ENCODE peak calls at places on chromosomes 6 and 20, in nine cellular contexts. One of them, this sample, is unnamed.

GRCh38 chr20:48777821-48778220 is 50.0 kb downstream of the PREX1 start:
- DNase-seq in AG10803: no peak
- DNase-seq in activated B cell treated with CpG ODN at 0.5 μM for 24 hours: no peak
- DNase-seq in upper lobe of right lung: no peak
- DNase-seq in ascending aorta: no peak
- DNase-seq in fibroblast of mammary gland: no peak
- DNase-seq in A549: no peak
- DNase-seq in psoas muscle: no peak
- DNase-seq in left ventricle myocardium inferior: no peak
- DNase-seq in this sample: no peak

GRCh38 chr6:30970946-30971345 is 12.6 kb upstream of the MUC21 start:
- DNase-seq in AG10803: no peak
- DNase-seq in activated B cell treated with CpG ODN at 0.5 μM for 24 hours: no peak
- DNase-seq in upper lobe of right lung: no peak
- DNase-seq in ascending aorta: no peak
- DNase-seq in fibroblast of mammary gland: no peak
- DNase-seq in A549: no peak
- DNase-seq in psoas muscle: no peak
- DNase-seq in left ventricle myocardium inferior: no peak
- DNase-seq in this sample: no peak

GRCh38 chr6:134267917-134268361 is 50.0 kb downstream of the SGK1 start:
- DNase-seq in AG10803: no peak
- DNase-seq in activated B cell treated with CpG ODN at 0.5 μM for 24 hours: no peak
- DNase-seq in upper lobe of right lung: no peak
- DNase-seq in ascending aorta: no peak
- DNase-seq in fibroblast of mammary gland: no peak
- DNase-seq in A549: no peak
- DNase-seq in psoas muscle: no peak
- DNase-seq in left ventricle myocardium inferior: no peak
- DNase-seq in this sample: no peak

GRCh38 chr6:2958331-2958711 is 13.0 kb downstream of the SERPINB6 start:
- DNase-seq in AG10803: no peak
- DNase-seq in activated B cell treated with CpG ODN at 0.5 μM for 24 hours: no peak
- DNase-seq in upper lobe of right lung: peak; percentile 83
- DNase-seq in ascending aorta: peak; percentile 67
- DNase-seq in fibroblast of mammary gland: no peak
- DNase-seq in A549: no peak
- DNase-seq in psoas muscle: peak; percentile 70
- DNase-seq in left ventricle myocardium inferior: peak; percentile 54
- DNase-seq in this sample: no peak

GRCh38 chr6:139369568-139370046 is 4.8 kb downstream of the CITED2 start:
- DNase-seq in AG10803: peak; percentile 87
- DNase-seq in activated B cell treated with CpG ODN at 0.5 μM for 24 hours: no peak
- DNase-seq in upper lobe of right lung: no peak
- DNase-seq in ascending aorta: no peak
- DNase-seq in fibroblast of mammary gland: peak; percentile 74
- DNase-seq in A549: peak; percentile 14
- DNase-seq in psoas muscle: no peak
- DNase-seq in left ventricle myocardium inferior: no peak
- DNase-seq in this sample: no peak

GRCh38 chr6:134014588-134015137 is 37.8 kb downstream of the SLC2A12 start:
- DNase-seq in AG10803: no peak
- DNase-seq in activated B cell treated with CpG ODN at 0.5 μM for 24 hours: no peak
- DNase-seq in upper lobe of right lung: no peak
- DNase-seq in ascending aorta: no peak
- DNase-seq in fibroblast of mammary gland: no peak
- DNase-seq in A549: no peak
- DNase-seq in psoas muscle: no peak
- DNase-seq in left ventricle myocardium inferior: no peak
- DNase-seq in this sample: no peak

GRCh38 chr6:28589234-28589951 is 63.7 kb downstream of the GPX5 start:
- DNase-seq in AG10803: peak; percentile 88
- DNase-seq in activated B cell treated with CpG ODN at 0.5 μM for 24 hours: no peak
- DNase-seq in upper lobe of right lung: no peak
- DNase-seq in ascending aorta: no peak
- DNase-seq in fibroblast of mammary gland: peak; percentile 97
- DNase-seq in A549: peak; percentile 47
- DNase-seq in psoas muscle: no peak
- DNase-seq in left ventricle myocardium inferior: no peak
- DNase-seq in this sample: peak; percentile 30

GRCh38 chr20:45044601-45045000 is 56.3 kb downstream of the KCNS1 start:
- DNase-seq in AG10803: no peak
- DNase-seq in activated B cell treated with CpG ODN at 0.5 μM for 24 hours: no peak
- DNase-seq in upper lobe of right lung: no peak
- DNase-seq in ascending aorta: no peak
- DNase-seq in fibroblast of mammary gland: no peak
- DNase-seq in A549: no peak
- DNase-seq in psoas muscle: no peak
- DNase-seq in left ventricle myocardium inferior: no peak
- DNase-seq in this sample: no peak

GRCh38 chr20:22216984-22217383 is 367.4 kb downstream of the FOXA2 start:
- DNase-seq in AG10803: no peak
- DNase-seq in activated B cell treated with CpG ODN at 0.5 μM for 24 hours: no peak
- DNase-seq in upper lobe of right lung: no peak
- DNase-seq in ascending aorta: no peak
- DNase-seq in fibroblast of mammary gland: no peak
- DNase-seq in A549: no peak
- DNase-seq in psoas muscle: no peak
- DNase-seq in left ventricle myocardium inferior: no peak
- DNase-seq in this sample: no peak

GRCh38 chr6:85669735-85670194 is 27.1 kb upstream of the SYNCRIP start:
- DNase-seq in AG10803: peak; percentile 60
- DNase-seq in activated B cell treated with CpG ODN at 0.5 μM for 24 hours: no peak
- DNase-seq in upper lobe of right lung: no peak
- DNase-seq in ascending aorta: no peak
- DNase-seq in fibroblast of mammary gland: peak; percentile 63
- DNase-seq in A549: no peak
- DNase-seq in psoas muscle: no peak
- DNase-seq in left ventricle myocardium inferior: no peak
- DNase-seq in this sample: no peak

GRCh38 chr6:8195040-8195713 is 92.8 kb upstream of the EEF1E1 start:
- DNase-seq in AG10803: no peak
- DNase-seq in activated B cell treated with CpG ODN at 0.5 μM for 24 hours: no peak
- DNase-seq in upper lobe of right lung: no peak
- DNase-seq in ascending aorta: no peak
- DNase-seq in fibroblast of mammary gland: no peak
- DNase-seq in A549: no peak
- DNase-seq in psoas muscle: no peak
- DNase-seq in left ventricle myocardium inferior: no peak
- DNase-seq in this sample: no peak

GRCh38 chr6:22940571-22941290 is 371.4 kb downstream of the HDGFL1 start:
- DNase-seq in AG10803: peak; percentile 77
- DNase-seq in activated B cell treated with CpG ODN at 0.5 μM for 24 hours: no peak
- DNase-seq in upper lobe of right lung: no peak
- DNase-seq in ascending aorta: no peak
- DNase-seq in fibroblast of mammary gland: peak; percentile 51
- DNase-seq in A549: no peak
- DNase-seq in psoas muscle: no peak
- DNase-seq in left ventricle myocardium inferior: no peak
- DNase-seq in this sample: no peak

GRCh38 chr6:135577059-135577538 is 79.6 kb upstream of the AHI1 start:
- DNase-seq in AG10803: no peak
- DNase-seq in activated B cell treated with CpG ODN at 0.5 μM for 24 hours: no peak
- DNase-seq in upper lobe of right lung: no peak
- DNase-seq in ascending aorta: no peak
- DNase-seq in fibroblast of mammary gland: no peak
- DNase-seq in A549: no peak
- DNase-seq in psoas muscle: no peak
- DNase-seq in left ventricle myocardium inferior: no peak
- DNase-seq in this sample: no peak

GRCh38 chr6:127532991-127533390 is 13.9 kb upstream of the MTCL3 start:
- DNase-seq in AG10803: no peak
- DNase-seq in activated B cell treated with CpG ODN at 0.5 μM for 24 hours: no peak
- DNase-seq in upper lobe of right lung: no peak
- DNase-seq in ascending aorta: no peak
- DNase-seq in fibroblast of mammary gland: peak; percentile 40
- DNase-seq in A549: no peak
- DNase-seq in psoas muscle: no peak
- DNase-seq in left ventricle myocardium inferior: no peak
- DNase-seq in this sample: no peak

DNA sequence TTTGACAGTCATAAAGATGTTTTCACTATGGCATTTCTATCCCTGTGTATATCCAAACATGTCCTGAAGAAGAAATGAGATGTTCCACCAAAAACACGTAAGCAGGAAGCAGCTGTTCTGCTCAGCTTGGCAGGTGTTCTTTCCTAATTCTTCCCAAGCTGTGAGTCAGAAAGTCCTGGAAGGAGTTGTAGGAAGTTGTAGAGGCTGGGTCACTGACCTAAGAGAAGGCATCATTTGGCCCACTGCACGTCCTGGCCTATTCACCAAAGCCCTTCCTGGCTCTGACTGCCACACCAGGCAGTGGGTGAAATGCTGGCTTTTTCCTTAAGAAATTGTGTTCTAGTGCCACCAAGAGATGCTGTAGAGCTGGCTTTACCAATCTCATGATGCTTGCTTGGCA is 40.3 kb downstream of the STX11 start:
- DNase-seq in AG10803: peak; percentile 59
- DNase-seq in activated B cell treated with CpG ODN at 0.5 μM for 24 hours: no peak
- DNase-seq in upper lobe of right lung: no peak
- DNase-seq in ascending aorta: peak; percentile 87
- DNase-seq in fibroblast of mammary gland: peak; percentile 95
- DNase-seq in A549: no peak
- DNase-seq in psoas muscle: peak; percentile 59
- DNase-seq in left ventricle myocardium inferior: no peak
- DNase-seq in this sample: no peak
- TF ChIP-seq CTCF in AG10803: no peak
- TF ChIP-seq CTCF in activated B cell treated with CpG ODN at 0.5 μM for 24 hours: no peak
- TF ChIP-seq CTCF in upper lobe of right lung: no peak
- TF ChIP-seq CTCF in ascending aorta: no peak
- TF ChIP-seq CTCF in fibroblast of mammary gland: no peak
- TF ChIP-seq CTCF in A549: no peak
- TF ChIP-seq CTCF in psoas muscle: no peak
- TF ChIP-seq CTCF in left ventricle myocardium inferior: no peak
- TF ChIP-seq CTCF in this sample: no peak

GRCh38 chr20:35563834-35564233 is 22.0 kb downstream of the ERGIC3 start:
- DNase-seq in AG10803: no peak
- DNase-seq in activated B cell treated with CpG ODN at 0.5 μM for 24 hours: no peak
- DNase-seq in upper lobe of right lung: peak; percentile 35
- DNase-seq in ascending aorta: no peak
- DNase-seq in fibroblast of mammary gland: no peak
- DNase-seq in A549: no peak
- DNase-seq in psoas muscle: peak; percentile 4
- DNase-seq in left ventricle myocardium inferior: no peak
- DNase-seq in this sample: no peak

GRCh38 chr20:35571566-35571965 is 29.7 kb downstream of the ERGIC3 start:
- DNase-seq in AG10803: no peak
- DNase-seq in activated B cell treated with CpG ODN at 0.5 μM for 24 hours: no peak
- DNase-seq in upper lobe of right lung: no peak
- DNase-seq in ascending aorta: no peak
- DNase-seq in fibroblast of mammary gland: no peak
- DNase-seq in A549: no peak
- DNase-seq in psoas muscle: no peak
- DNase-seq in left ventricle myocardium inferior: no peak
- DNase-seq in this sample: no peak

GRCh38 chr20:35572838-35573237 is 31.0 kb downstream of the ERGIC3 start:
- DNase-seq in AG10803: no peak
- DNase-seq in activated B cell treated with CpG ODN at 0.5 μM for 24 hours: no peak
- DNase-seq in upper lobe of right lung: peak; percentile 17
- DNase-seq in ascending aorta: no peak
- DNase-seq in fibroblast of mammary gland: no peak
- DNase-seq in A549: no peak
- DNase-seq in psoas muscle: no peak
- DNase-seq in left ventricle myocardium inferior: no peak
- DNase-seq in this sample: no peak

GRCh38 chr20:35564905-35565304 is 23.0 kb downstream of the ERGIC3 start:
- DNase-seq in AG10803: no peak
- DNase-seq in activated B cell treated with CpG ODN at 0.5 μM for 24 hours: no peak
- DNase-seq in upper lobe of right lung: peak; percentile 57
- DNase-seq in ascending aorta: no peak
- DNase-seq in fibroblast of mammary gland: no peak
- DNase-seq in A549: no peak
- DNase-seq in psoas muscle: peak; percentile 37
- DNase-seq in left ventricle myocardium inferior: no peak
- DNase-seq in this sample: no peak

GRCh38 chr20:35568645-35569044 is 26.8 kb downstream of the ERGIC3 start:
- DNase-seq in AG10803: no peak
- DNase-seq in activated B cell treated with CpG ODN at 0.5 μM for 24 hours: no peak
- DNase-seq in upper lobe of right lung: peak; percentile 11
- DNase-seq in ascending aorta: no peak
- DNase-seq in fibroblast of mammary gland: no peak
- DNase-seq in A549: peak; percentile 55
- DNase-seq in psoas muscle: peak; percentile 4
- DNase-seq in left ventricle myocardium inferior: no peak
- DNase-seq in this sample: no peak
- TF ChIP-seq CTCF in AG10803: peak; percentile 28
- TF ChIP-seq CTCF in activated B cell treated with CpG ODN at 0.5 μM for 24 hours: no peak
- TF ChIP-seq CTCF in upper lobe of right lung: peak; percentile 6
- TF ChIP-seq CTCF in ascending aorta: no peak
- TF ChIP-seq CTCF in fibroblast of mammary gland: peak; percentile 25
- TF ChIP-seq CTCF in A549: peak; percentile 11
- TF ChIP-seq CTCF in psoas muscle: no peak
- TF ChIP-seq CTCF in left ventricle myocardium inferior: no peak
- TF ChIP-seq CTCF in this sample: peak; percentile 53

GRCh38 chr6:56106231-56106630 is 141.1 kb downstream of the COL21A1 start:
- DNase-seq in AG10803: no peak
- DNase-seq in activated B cell treated with CpG ODN at 0.5 μM for 24 hours: no peak
- DNase-seq in upper lobe of right lung: no peak
- DNase-seq in ascending aorta: no peak
- DNase-seq in fibroblast of mammary gland: no peak
- DNase-seq in A549: no peak
- DNase-seq in psoas muscle: no peak
- DNase-seq in left ventricle myocardium inferior: no peak
- DNase-seq in this sample: no peak

GRCh38 chr6:56109149-56109548 is 138.2 kb downstream of the COL21A1 start:
- DNase-seq in AG10803: no peak
- DNase-seq in activated B cell treated with CpG ODN at 0.5 μM for 24 hours: no peak
- DNase-seq in upper lobe of right lung: no peak
- DNase-seq in ascending aorta: no peak
- DNase-seq in fibroblast of mammary gland: no peak
- DNase-seq in A549: no peak
- DNase-seq in psoas muscle: no peak
- DNase-seq in left ventricle myocardium inferior: no peak
- DNase-seq in this sample: no peak

GRCh38 chr6:56101141-56101553 is 146.2 kb downstream of the COL21A1 start:
- DNase-seq in AG10803: peak; percentile 97
- DNase-seq in activated B cell treated with CpG ODN at 0.5 μM for 24 hours: no peak
- DNase-seq in upper lobe of right lung: no peak
- DNase-seq in ascending aorta: no peak
- DNase-seq in fibroblast of mammary gland: peak; percentile 98
- DNase-seq in A549: peak; percentile 9
- DNase-seq in psoas muscle: no peak
- DNase-seq in left ventricle myocardium inferior: no peak
- DNase-seq in this sample: no peak

GRCh38 chr6:56102216-56102615 is 145.2 kb downstream of the COL21A1 start:
- DNase-seq in AG10803: no peak
- DNase-seq in activated B cell treated with CpG ODN at 0.5 μM for 24 hours: no peak
- DNase-seq in upper lobe of right lung: no peak
- DNase-seq in ascending aorta: no peak
- DNase-seq in fibroblast of mammary gland: peak; percentile 36
- DNase-seq in A549: no peak
- DNase-seq in psoas muscle: no peak
- DNase-seq in left ventricle myocardium inferior: no peak
- DNase-seq in this sample: no peak

GRCh38 chr6:56104591-56104990 is 142.8 kb downstream of the COL21A1 start:
- DNase-seq in AG10803: peak; percentile 40
- DNase-seq in activated B cell treated with CpG ODN at 0.5 μM for 24 hours: no peak
- DNase-seq in upper lobe of right lung: no peak
- DNase-seq in ascending aorta: no peak
- DNase-seq in fibroblast of mammary gland: no peak
- DNase-seq in A549: no peak
- DNase-seq in psoas muscle: no peak
- DNase-seq in left ventricle myocardium inferior: no peak
- DNase-seq in this sample: no peak
- TF ChIP-seq CTCF in AG10803: no peak
- TF ChIP-seq CTCF in activated B cell treated with CpG ODN at 0.5 μM for 24 hours: no peak
- TF ChIP-seq CTCF in upper lobe of right lung: no peak
- TF ChIP-seq CTCF in ascending aorta: no peak
- TF ChIP-seq CTCF in fibroblast of mammary gland: no peak
- TF ChIP-seq CTCF in A549: no peak
- TF ChIP-seq CTCF in psoas muscle: no peak
- TF ChIP-seq CTCF in left ventricle myocardium inferior: no peak
- TF ChIP-seq CTCF in this sample: no peak

GRCh38 chr6:21271431-21272155 is 322.0 kb upstream of the SOX4 start:
- DNase-seq in AG10803: no peak
- DNase-seq in activated B cell treated with CpG ODN at 0.5 μM for 24 hours: no peak
- DNase-seq in upper lobe of right lung: no peak
- DNase-seq in ascending aorta: no peak
- DNase-seq in fibroblast of mammary gland: no peak
- DNase-seq in A549: no peak
- DNase-seq in psoas muscle: no peak
- DNase-seq in left ventricle myocardium inferior: no peak
- DNase-seq in this sample: no peak
- TF ChIP-seq CTCF in AG10803: no peak
- TF ChIP-seq CTCF in activated B cell treated with CpG ODN at 0.5 μM for 24 hours: no peak
- TF ChIP-seq CTCF in upper lobe of right lung: no peak
- TF ChIP-seq CTCF in ascending aorta: no peak
- TF ChIP-seq CTCF in fibroblast of mammary gland: no peak
- TF ChIP-seq CTCF in A549: no peak
- TF ChIP-seq CTCF in psoas muscle: no peak
- TF ChIP-seq CTCF in left ventricle myocardium inferior: no peak
- TF ChIP-seq CTCF in this sample: no peak

This sample was measured in progenitor cell of endocrine pancreas.